ENCODE peak calls at places on chromosomes 3 and 15, in four cellular contexts. M is Right ventricle myocardium superior, Z is HS-5, D is cardiac fibroblast. O is an unnamed sample.

GRCh38 chr15:90531147-90531546 is 1.4 kb downstream of the CRTC3 start:
- DNase-seq in M (no peak), Z (no peak), D (no peak), O (no peak)

GRCh38 chr3:60064210-60065178 is 1014.7 kb upstream of the CFAP20DC start:
- DNase-seq in M (no peak), Z (peak), D (peak), O (no peak)

GRCh38 chr3:181017690-181018089 is 28.2 kb upstream of the DNAJC19 start:
- DNase-seq in M (no peak), Z (peak), D (no peak), O (no peak)

GRCh38 chr3:186996356-186996755 is 66.0 kb downstream of the ST6GAL1 start:
- DNase-seq in M (no peak), Z (no peak), D (no peak), O (no peak)

GRCh38 chr3:50338989-50339388 is 1.6 kb downstream of the RASSF1 start:
- DNase-seq in M (no peak), Z (no peak), D (no peak), O (no peak)

GRCh38 chr3:172501560-172501959 is 21.7 kb downstream of the TNFSF10 start:
- DNase-seq in M (no peak), Z (no peak), D (no peak), O (no peak)

GRCh38 chr15:43465105-43465504 is 27.9 kb downstream of the TP53BP1 start:
- DNase-seq in M (no peak), Z (peak), D (peak), O (no peak)

GRCh38 chr15:57782731-57783130 is 76.2 kb downstream of the POLR2M start:
- DNase-seq in M (no peak), Z (no peak), D (peak), O (no peak)

GRCh38 chr15:99493461-99493860 is 72.3 kb upstream of the MEF2A start:
- DNase-seq in M (no peak), Z (no peak), D (no peak), O (no peak)

GRCh38 chr3:49397470-49397869 is 14.3 kb downstream of the RHOA start:
- DNase-seq in M (no peak), Z (no peak), D (peak), O (no peak)

GRCh38 chr3:14434105-14434504 is 31.7 kb downstream of the SLC6A6 start:
- DNase-seq in M (no peak), Z (no peak), D (peak), O (no peak)

GRCh38 chr15:27017168-27017809 is 46.3 kb downstream of the GABRG3 start:
- DNase-seq in M (no peak), Z (peak), D (peak), O (no peak)

GRCh38 chr3:3714572-3714971 is 84.7 kb upstream of the LRRN1 start:
- DNase-seq in M (no peak), Z (no peak), D (no peak), O (no peak)

GRCh38 chr3:120265989-120266388 is 19.0 kb downstream of the GPR156 start:
- DNase-seq in M (no peak), Z (no peak), D (no peak), O (no peak)

GRCh38 chr3:159232966-159233365 is 431.1 kb downstream of the MFSD1 start:
- DNase-seq in M (no peak), Z (no peak), D (no peak), O (no peak)

GRCh38 chr3:134104031-134104430 is 74.3 kb upstream of the SLCO2A1 start:
- DNase-seq in M (no peak), Z (no peak), D (peak), O (no peak)

GRCh38 chr3:193132247-193132646 is 108.8 kb upstream of the PLAAT1 start:
- DNase-seq in M (no peak), Z (no peak), D (no peak), O (no peak)

GRCh38 chr15:101808201-101808600 is 3.8 kb upstream of the OR4F15 start:
- DNase-seq in M (no peak), Z (no peak), D (peak), O (no peak)

GRCh38 chr3:189143321-189143720 is 28.4 kb upstream of the TPRG1 start:
- DNase-seq in M (no peak), Z (no peak), D (peak), O (no peak)

GRCh38 chr15:71254503-71254902 is 139.2 kb downstream of the THSD4 start:
- DNase-seq in M (no peak), Z (no peak), D (no peak), O (peak)

GRCh38 chr15:100124936-100125626 is 216.7 kb downstream of the ADAMTS17 start:
- DNase-seq in M (no peak), Z (no peak), D (no peak), O (no peak)

O was measured in kidney.